ENCODE peak calls at places on chromosomes 5 and 9, in four cellular contexts. J is cardiac fibroblast, T is epithelial cell of esophagus, K is thoracic aorta. H is an unnamed sample.

GRCh38 chr9:94210616-94211603 is 48.2 kb upstream of the ZNF169 start:
- DNase-seq in J (no peak), T (peak), K (no peak), H (no peak)

GRCh38 chr5:72057816-72058215 is 49.5 kb upstream of the MAP1B start:
- DNase-seq in K (no peak), J (no peak), T (no peak), H (no peak)

GRCh38 chr9:100865111-100865510 is 163.4 kb upstream of the PLPPR1 start:
- DNase-seq in K (no peak), T (no peak), J (no peak), H (no peak)

GRCh38 chr5:148343049-148343413 is 7.7 kb downstream of the SPINK9 start:
- DNase-seq in J (no peak), K (no peak), T (peak), H (no peak)

GRCh38 chr5:64229163-64229774 is 63.6 kb downstream of the RNF180 start:
- DNase-seq in J (peak), T (peak), K (no peak), H (no peak)

GRCh38 chr5:179387151-179388110 is 42.2 kb upstream of the ADAMTS2 start:
- DNase-seq in T (no peak), J (no peak), K (no peak), H (no peak)

GRCh38 chr5:138111937-138112336 is 27.3 kb downstream of the NME5 start:
- DNase-seq in J (no peak), T (peak), K (no peak), H (no peak)

GRCh38 chr9:34987160-34988040 is 2.1 kb upstream of the DNAJB5 start:
- DNase-seq in K (no peak), T (peak), J (no peak), H (no peak)

GRCh38 chr5:31485376-31486207 is 46.3 kb downstream of the DROSHA start:
- DNase-seq in T (no peak), K (no peak), J (no peak), H (no peak)

GRCh38 chr5:34905564-34905963 is 9.7 kb downstream of the RAD1 start:
- DNase-seq in T (peak), K (no peak), J (peak), H (no peak)

GRCh38 chr9:109448223-109448622 is 49.9 kb downstream of the PTPN3 start:
- DNase-seq in T (peak), J (peak), K (no peak), H (no peak)

GRCh38 chr5:41083306-41083705 is 12.2 kb upstream of the MROH2B start:
- DNase-seq in T (no peak), K (no peak), J (no peak), H (no peak)

GRCh38 chr5:98827161-98827560 is 53.7 kb downstream of the RGMB start:
- DNase-seq in K (no peak), T (peak), J (peak), H (no peak)

GRCh38 chr5:53303105-53303504 is 177.3 kb upstream of the FST start:
- DNase-seq in J (peak), T (peak), K (no peak), H (no peak)

GRCh38 chr9:20312732-20313131 is 309.6 kb downstream of the MLLT3 start:
- DNase-seq in T (peak), J (no peak), K (no peak), H (no peak)

GRCh38 chr9:33329996-33330395 is 39.7 kb downstream of the NFX1 start:
- DNase-seq in T (peak), J (peak), K (no peak), H (no peak)

GRCh38 chr5:74103131-74104023 is 477.4 kb downstream of the ARHGEF28 start:
- DNase-seq in K (no peak), T (peak), J (no peak), H (no peak)

GRCh38 chr5:172010278-172010677 is 3.8 kb upstream of the FBXW11 start:
- DNase-seq in J (peak), K (no peak), T (peak), H (no peak)

GRCh38 chr5:68148096-68148495 is 67.5 kb upstream of the PIK3R1 start:
- DNase-seq in T (no peak), J (no peak), K (no peak), H (no peak)

DNA sequence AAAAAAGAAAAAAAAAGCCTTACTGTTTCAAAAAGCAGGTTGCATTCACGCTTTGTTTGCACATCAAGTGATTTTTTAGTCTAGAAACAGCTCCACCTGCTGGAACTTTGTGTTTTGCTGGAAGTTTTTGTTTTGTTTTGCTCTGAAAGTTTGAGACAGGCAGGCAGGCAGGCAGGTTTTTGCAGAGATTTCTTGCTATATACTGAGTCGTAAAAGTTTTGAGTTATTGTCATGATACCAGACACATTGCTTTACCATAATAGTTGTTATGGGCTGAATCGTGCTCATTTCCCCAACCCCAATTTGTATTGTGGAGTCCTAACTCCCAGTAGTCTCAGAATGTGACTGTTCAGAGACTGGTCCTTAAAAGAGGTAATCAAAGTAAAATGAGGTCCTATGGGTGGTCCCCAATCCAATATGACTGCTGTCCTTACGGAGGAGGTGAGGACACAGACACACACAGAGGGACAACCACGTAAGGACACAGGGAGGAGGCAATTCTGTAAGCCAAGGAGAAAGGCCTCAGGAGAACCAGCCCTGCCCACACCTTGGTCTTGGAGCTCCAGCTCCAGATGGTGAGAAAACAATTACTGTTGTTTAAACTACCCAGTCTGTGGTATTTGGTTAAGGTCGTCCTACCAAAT is 20.9 kb downstream of the OR2Y1 start:
- DNase-seq in T (peak), K (no peak), J (peak), H (no peak)
- TF ChIP-seq CTCF in T (peak), K (no peak), J (peak), H (no peak)

GRCh38 chr5:7850533-7851239 is at the start of gene CFAP90:
- DNase-seq in T (peak), K (no peak), J (peak), H (no peak)
- TF ChIP-seq CTCF in T (peak), K (peak), J (peak), H (no peak)

GRCh38 chr5:151315998-151316597 is 12.5 kb upstream of the SLC36A3 start:
- DNase-seq in T (peak), K (peak), J (peak), H (peak)

GRCh38 chr5:151313357-151313756 is 9.8 kb upstream of the SLC36A3 start:
- DNase-seq in T (no peak), J (no peak), K (no peak), H (no peak)

GRCh38 chr5:151320481-151320880 is 16.9 kb upstream of the SLC36A3 start:
- DNase-seq in J (no peak), T (no peak), K (no peak), H (no peak)

DNA sequence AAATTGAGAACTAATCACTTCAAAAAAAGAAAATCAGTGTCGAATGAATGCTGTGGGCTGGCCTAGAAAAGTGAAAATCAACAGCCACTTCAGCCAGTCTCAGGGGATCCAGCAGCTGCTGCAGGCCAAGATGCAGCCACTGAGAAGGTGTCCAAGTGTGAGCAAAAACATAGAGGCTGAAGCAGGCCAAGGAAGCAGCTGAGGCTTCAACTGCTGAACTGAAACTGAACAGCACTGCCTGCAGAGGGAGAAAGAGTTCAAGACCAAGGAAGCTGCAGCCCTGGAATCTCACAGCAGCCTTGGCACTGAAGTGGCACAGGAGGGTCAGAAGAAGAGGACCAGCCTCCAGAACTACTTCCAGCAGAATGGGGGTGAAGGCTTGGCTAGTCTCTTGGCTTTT is 15.8 kb upstream of the SLC36A3 start:
- DNase-seq in J (peak), T (peak), K (no peak), H (no peak)
- TF ChIP-seq CTCF in J (peak), T (peak), K (no peak), H (no peak)

GRCh38 chr5:110398951-110399350 is 327.5 kb downstream of the TMEM232 start:
- DNase-seq in T (no peak), K (no peak), J (no peak), H (no peak)
- TF ChIP-seq CTCF in T (no peak), K (no peak), J (no peak), H (no peak)

GRCh38 chr5:118220491-118220890 is 767.9 kb downstream of the DTWD2 start:
- DNase-seq in K (no peak), T (no peak), J (no peak), H (no peak)

GRCh38 chr5:118224546-118224945 is 763.8 kb downstream of the DTWD2 start:
- DNase-seq in J (no peak), K (no peak), T (peak), H (no peak)
- TF ChIP-seq CTCF in J (no peak), K (no peak), T (no peak), H (no peak)

GRCh38 chr9:14321517-14322125 is 7.7 kb upstream of the NFIB start:
- DNase-seq in K (no peak), T (no peak), J (peak), H (no peak)
- TF ChIP-seq CTCF in K (no peak), T (no peak), J (no peak), H (no peak)

GRCh38 chr5:60586307-60586901 is 113.6 kb downstream of the DEPDC1B start:
- DNase-seq in J (peak), T (peak), K (no peak), H (no peak)
- TF ChIP-seq CTCF in J (peak), T (peak), K (peak), H (no peak)

DNA sequence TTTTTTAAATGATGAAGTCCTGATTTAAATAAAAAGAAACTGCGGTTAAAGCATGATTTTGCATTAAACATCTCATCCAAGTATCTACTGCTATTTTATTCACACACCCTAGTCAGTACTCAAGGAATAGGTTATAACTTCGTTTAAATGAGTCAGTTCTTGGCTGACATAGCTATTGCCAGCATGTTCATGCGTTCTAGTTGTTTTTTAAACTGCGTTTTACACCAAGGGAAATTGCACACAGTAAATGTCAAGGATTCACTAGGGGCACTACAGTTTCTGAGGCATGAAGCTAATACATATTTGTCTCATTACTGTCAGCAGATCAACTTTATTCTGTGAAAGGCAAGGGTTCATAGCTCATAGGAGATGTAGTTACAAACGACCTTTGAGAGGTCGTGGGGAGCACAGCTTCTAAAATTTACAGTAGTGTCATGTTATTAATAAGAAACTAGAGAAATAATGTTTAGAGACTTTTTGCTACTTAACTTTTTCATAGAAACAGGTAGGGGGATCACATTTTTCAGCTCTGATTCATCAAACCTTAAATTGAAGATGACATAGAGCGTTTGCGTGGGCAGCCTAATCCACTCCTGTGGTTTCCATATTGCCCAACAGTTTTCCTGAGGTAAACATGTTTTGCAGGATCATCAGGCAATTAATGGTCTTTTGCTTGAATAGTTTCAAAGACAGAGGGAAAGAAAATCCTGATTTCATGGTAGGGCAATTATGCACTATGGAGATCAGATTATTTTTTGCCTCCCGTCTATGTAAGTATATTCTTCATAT is 2222.7 kb upstream of the WWC1 start:
- DNase-seq in K (no peak), J (no peak), T (peak), H (no peak)
- TF ChIP-seq CTCF in K (no peak), J (no peak), T (no peak), H (no peak)

DNA sequence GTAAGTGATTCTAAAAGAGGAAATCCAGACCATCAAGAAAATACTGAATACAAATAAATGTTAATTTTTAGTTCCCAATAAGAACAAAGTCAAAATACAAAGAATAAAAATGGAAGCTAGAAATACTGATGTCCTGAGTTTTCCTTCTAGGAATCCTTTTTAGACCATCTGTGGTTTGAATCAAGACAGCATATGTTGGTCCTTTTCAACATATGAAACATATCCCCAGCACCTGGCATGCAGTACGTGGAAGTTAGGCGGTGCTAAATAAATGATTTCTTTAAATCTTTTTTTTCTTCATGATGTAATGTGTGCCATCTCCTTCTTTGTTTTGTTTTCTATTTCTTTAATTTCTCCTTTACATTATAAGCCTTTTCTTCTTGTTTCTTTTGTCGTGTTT is 34.0 kb downstream of the KIAA1958 start:
- DNase-seq in T (no peak), K (no peak), J (no peak), H (no peak)
- TF ChIP-seq CTCF in T (no peak), K (no peak), J (no peak), H (no peak)